ENCODE peak calls at places on chromosomes 4 and X, in six cellular contexts. E is HCT116, K is AG08396, J is T-cell, Z is H54, C is C1 segment of cervical spinal cord. G is an unnamed sample.
A peak's percentile ranks its signal among the peaks of the same experiment; 100 is the strongest.

GRCh38 chr4:73815145-73815544 is 21.3 kb upstream of the CXCL6 start:
- DNase-seq in E (no peak), K (no peak), J (no peak), Z (no peak), C (no peak), G (no peak)

GRCh38 chr4:173370130-173370476 is 651 bp upstream of the SAP30 start:
- DNase-seq in E (no peak), K (no peak), J (peak; percentile 75), Z (no peak), C (peak; percentile 85), G (peak; percentile 40)

GRCh38 chr4:177726111-177726510 is 283.9 kb upstream of the AGA start:
- DNase-seq in E (no peak), K (no peak), J (no peak), Z (no peak), C (no peak), G (no peak)

GRCh38 chrX:110851780-110852179 is 56.2 kb upstream of the CHRDL1 start:
- DNase-seq in E (no peak), K (no peak), J (no peak), Z (peak; percentile 7), C (no peak), G (no peak)

GRCh38 chr4:69936566-69936965 is 5.7 kb downstream of the CSN1S1 start:
- DNase-seq in E (no peak), K (no peak), J (no peak), Z (no peak), C (no peak), G (no peak)

GRCh38 chr4:25792200-25792791 is 70.5 kb downstream of the SEL1L3 start:
- DNase-seq in E (peak; percentile 51), K (no peak), J (no peak), Z (peak; percentile 21), C (no peak), G (no peak)

GRCh38 chrX:118637997-118638396 is 89.4 kb upstream of the IL13RA1 start:
- DNase-seq in E (no peak), K (no peak), J (no peak), Z (no peak), C (no peak), G (no peak)

GRCh38 chr4:137601924-137602323 is 69.6 kb upstream of the PCDH18 start:
- DNase-seq in E (no peak), K (no peak), J (no peak), Z (no peak), C (no peak), G (no peak)

GRCh38 chr4:47167391-47167790 is 136.0 kb downstream of the GABRB1 start:
- DNase-seq in E (no peak), K (no peak), J (no peak), Z (no peak), C (no peak), G (no peak)

GRCh38 chr4:26015133-26015651 is 101.2 kb downstream of the SMIM20 start:
- DNase-seq in E (no peak), K (peak; percentile 89), J (no peak), Z (no peak), C (no peak), G (no peak)

GRCh38 chr4:111837761-111838160 is 307.5 kb upstream of the FAM241A start:
- DNase-seq in E (no peak), K (no peak), J (no peak), Z (no peak), C (no peak), G (no peak)

GRCh38 chrX:149527705-149528104 is 13.1 kb upstream of the EOLA1 start:
- DNase-seq in E (no peak), K (no peak), J (no peak), Z (no peak), C (no peak), G (no peak)

GRCh38 chrX:45621356-45622041 is 420.8 kb upstream of the DIPK2B start:
- DNase-seq in E (no peak), K (peak; percentile 53), J (no peak), Z (no peak), C (no peak), G (no peak)